ENCODE peak calls at places on chromosome 18, in five cellular contexts. C is naive thymus-derived CD8-positive, alpha-beta T cell; I is cerebellar cortex; L is activated gamma-delta T cell; H is NCI-H2081. P is an unnamed sample.

GRCh38 chr18:8895987-8896619 is 190.7 kb downstream of the MTCL1 start:
- DNase-seq in C (no peak), L (no peak), I (no peak), H (no peak), P (no peak)

GRCh38 chr18:10062292-10062940 is 148.6 kb downstream of the VAPA start:
- DNase-seq in I (no peak), L (no peak), C (no peak), H (no peak), P (no peak)

GRCh38 chr18:58581265-58581664 is 47.6 kb downstream of the ALPK2 start:
- DNase-seq in I (no peak), L (no peak), H (no peak), C (no peak), P (no peak)

GRCh38 chr18:63336366-63337099 is 17.0 kb upstream of the BCL2 start:
- DNase-seq in H (no peak), L (no peak), C (no peak), I (no peak), P (no peak)

GRCh38 chr18:44781890-44782289 is 101.2 kb downstream of the SETBP1 start:
- DNase-seq in H (no peak), C (no peak), L (no peak), I (no peak), P (no peak)

GRCh38 chr18:2570772-2571199 is 519 bp downstream of the METTL4 start:
- DNase-seq in L (peak; percentile 19), C (peak; percentile 51), I (peak; percentile 87), H (peak; percentile 17), P (peak; percentile 9)

GRCh38 chr18:10235553-10235952 is 218.9 kb upstream of the APCDD1 start:
- DNase-seq in C (no peak), L (no peak), H (no peak), I (no peak), P (no peak)

GRCh38 chr18:25734336-25734735 is 356.1 kb downstream of the SS18 start:
- DNase-seq in I (no peak), L (no peak), H (no peak), C (no peak), P (no peak)

GRCh38 chr18:12027046-12027445 is 45.7 kb downstream of the IMPA2 start:
- DNase-seq in L (no peak), C (no peak), H (no peak), I (no peak), P (no peak)

GRCh38 chr18:43662657-43663056 is 385.4 kb upstream of the SYT4 start:
- DNase-seq in I (no peak), C (no peak), L (no peak), H (no peak), P (no peak)

GRCh38 chr18:8242306-8242705 is 366.9 kb upstream of the RAB12 start:
- DNase-seq in L (no peak), C (no peak), H (no peak), I (no peak), P (no peak)

GRCh38 chr18:59233017-59233410 is 13.1 kb downstream of the GRP start:
- DNase-seq in I (no peak), C (no peak), H (no peak), L (no peak), P (no peak)